ENCODE peak calls at places on chromosomes 11 and 22, in nine cellular contexts. Z, K, X, U, C, B, F, R and M are unnamed samples. For H3K4me1, the result is how much of the 10 kb centered on the place peaks cover.

GRCh38 chr22:17471901-17472566 is 91.3 kb upstream of the SLC25A18 start:
- DNase-seq in Z (peak), K (no peak), X (no peak), U (no peak), C (no peak), B (no peak), F (peak), R (no peak), M (no peak)

GRCh38 chr11:19605500-19606371 is 106.9 kb upstream of the NAV2 start:
- DNase-seq in Z (no peak), K (no peak), X (no peak), U (peak), C (no peak), B (no peak), F (peak), R (no peak), M (no peak)

GRCh38 chr11:45661417-45662055 is 3.9 kb downstream of the CHST1 start:
- DNase-seq in Z (no peak), K (no peak), X (no peak), U (no peak), C (no peak), B (no peak), F (no peak), R (no peak), M (no peak)

GRCh38 chr22:48244388-48245118 is 1482.1 kb downstream of the TBC1D22A start:
- DNase-seq in Z (no peak), K (no peak), X (peak), U (no peak), C (no peak), B (no peak), F (no peak), R (no peak), M (no peak)

GRCh38 chr22:37925767-37926166 is 19.7 kb downstream of the MICALL1 start:
- DNase-seq in Z (no peak), K (no peak), X (no peak), U (no peak), C (no peak), B (no peak), F (no peak), R (no peak), M (no peak)

GRCh38 chr11:46100670-46101069 is 20.6 kb downstream of the PHF21A start:
- DNase-seq in Z (no peak), K (no peak), X (no peak), U (peak), C (no peak), B (no peak), F (no peak), R (no peak), M (no peak)

GRCh38 chr11:95296165-95296564 is 65.2 kb upstream of the SESN3 start:
- DNase-seq in Z (no peak), K (no peak), X (no peak), U (peak), C (no peak), B (no peak), F (peak), R (no peak), M (peak)

GRCh38 chr11:63909621-63910506 is 7.1 kb downstream of the RCOR2 start:
- DNase-seq in Z (peak), K (no peak), X (no peak), U (no peak), C (no peak), B (no peak), F (no peak), R (no peak), M (no peak)

GRCh38 chr22:22927888-22928665 is 40.5 kb downstream of the IGLL5 start:
- DNase-seq in Z (no peak), K (no peak), X (no peak), U (no peak), C (no peak), B (no peak), F (peak), R (no peak), M (no peak)

GRCh38 chr22:46090051-46090591 is 60.2 kb upstream of the PPARA start:
- DNase-seq in Z (no peak), K (peak), X (no peak), U (peak), C (no peak), B (peak), F (no peak), R (no peak), M (peak)

GRCh38 chr22:46087816-46088277 is 62.5 kb upstream of the PPARA start:
- DNase-seq in Z (peak), K (peak), X (peak), U (peak), C (no peak), B (peak), F (peak), R (no peak), M (peak)

GRCh38 chr22:46090631-46091201 is 59.6 kb upstream of the PPARA start:
- DNase-seq in Z (no peak), K (peak), X (no peak), U (peak), C (no peak), B (peak), F (no peak), R (no peak), M (no peak)

GRCh38 chr22:46088541-46089311 is 61.6 kb upstream of the PPARA start:
- DNase-seq in Z (no peak), K (peak), X (no peak), U (peak), C (no peak), B (peak), F (peak), R (no peak), M (no peak)

GRCh38 chr22:46089426-46090041 is 60.8 kb upstream of the PPARA start:
- DNase-seq in Z (no peak), K (peak), X (no peak), U (no peak), C (no peak), B (peak), F (no peak), R (no peak), M (peak)
- H3K27ac ChIP-seq in Z (no peak), K (peak), X (peak), U (peak), C (no peak), B (peak), F (no peak), R (peak), M (peak)

DNA sequence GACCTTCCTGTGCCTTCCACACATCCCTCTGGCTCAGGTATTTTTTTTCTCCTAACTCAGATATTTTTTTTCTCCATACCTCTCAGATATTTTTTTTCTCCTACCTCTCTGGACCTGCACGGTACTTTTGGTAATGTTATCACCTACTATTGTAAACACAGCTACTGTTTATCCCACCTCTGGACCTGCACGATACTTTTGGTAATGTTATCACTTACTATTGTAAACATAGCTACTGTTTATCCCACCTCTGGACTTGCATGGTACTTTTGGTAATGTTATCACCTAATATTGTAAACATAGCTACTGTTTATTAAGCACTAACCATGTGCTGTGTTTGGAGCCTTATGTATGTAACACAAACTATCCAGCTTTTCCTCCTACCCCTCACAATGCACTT is 12.1 kb upstream of the UPB1 start:
- DNase-seq in Z (no peak), K (no peak), X (no peak), U (no peak), C (no peak), B (no peak), F (no peak), R (no peak), M (no peak)
- H3K4me1 ChIP-seq in Z (under half), K (half or more), X (under half), U (under half), C (under half), B (under half), F (under half), R (under half), M (under half)

GRCh38 chr11:128484172-128484571 is 103.2 kb downstream of the ETS1 start:
- DNase-seq in Z (peak), K (no peak), X (no peak), U (no peak), C (no peak), B (no peak), F (no peak), R (no peak), M (no peak)

GRCh38 chr11:128482092-128482491 is 105.3 kb downstream of the ETS1 start:
- DNase-seq in Z (no peak), K (no peak), X (no peak), U (no peak), C (no peak), B (no peak), F (no peak), R (no peak), M (no peak)

GRCh38 chr11:128481135-128481534 is 106.2 kb downstream of the ETS1 start:
- DNase-seq in Z (no peak), K (peak), X (no peak), U (peak), C (no peak), B (no peak), F (peak), R (no peak), M (no peak)

GRCh38 chr11:128483211-128483788 is 104.1 kb downstream of the ETS1 start:
- DNase-seq in Z (no peak), K (no peak), X (no peak), U (no peak), C (peak), B (no peak), F (no peak), R (no peak), M (no peak)

DNA sequence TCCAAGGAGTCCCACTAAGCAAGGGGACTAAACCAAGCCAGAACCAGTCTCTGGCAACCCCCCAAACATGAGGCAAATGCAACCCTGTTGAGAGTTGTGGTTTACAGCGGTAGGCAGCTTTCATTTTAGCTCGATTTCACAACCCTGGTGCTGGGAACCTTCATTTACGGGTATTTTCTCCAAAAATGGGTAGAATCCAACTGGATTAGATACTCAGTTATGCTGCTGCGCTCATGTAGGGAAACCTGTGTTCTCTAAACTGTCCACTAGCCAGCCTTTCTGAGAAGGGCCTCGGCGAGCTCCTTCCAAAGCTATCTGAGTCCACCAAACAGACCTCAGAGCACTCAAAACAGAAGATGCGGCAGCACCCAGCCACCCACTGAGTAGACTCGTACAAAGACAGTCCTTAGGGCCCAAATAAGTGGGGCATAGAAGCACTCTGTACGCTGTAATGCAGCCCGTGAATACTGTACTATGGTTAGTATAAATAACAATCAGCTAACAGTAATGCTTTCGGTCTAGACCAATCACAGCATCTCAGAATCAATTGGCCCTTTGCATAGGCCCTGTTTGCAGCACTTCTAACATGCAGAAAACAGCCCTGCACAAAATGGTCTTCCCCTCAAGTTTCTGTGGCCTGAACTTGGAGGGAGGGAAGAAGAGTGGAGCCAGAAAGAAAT is 104.7 kb downstream of the ETS1 start:
- DNase-seq in Z (no peak), K (no peak), X (no peak), U (peak), C (peak), B (no peak), F (peak), R (no peak), M (no peak)
- H3K27ac ChIP-seq in Z (no peak), K (peak), X (peak), U (peak), C (peak), B (peak), F (no peak), R (no peak), M (peak)

GRCh38 chr11:12222099-12222751 is 111.8 kb downstream of the MICAL2 start:
- DNase-seq in Z (peak), K (no peak), X (peak), U (peak), C (no peak), B (no peak), F (peak), R (no peak), M (peak)

GRCh38 chr11:12220305-12220704 is 109.9 kb downstream of the MICAL2 start:
- DNase-seq in Z (no peak), K (no peak), X (no peak), U (no peak), C (no peak), B (no peak), F (peak), R (no peak), M (peak)

GRCh38 chr11:12219732-12220131 is 109.3 kb downstream of the MICAL2 start:
- DNase-seq in Z (peak), K (no peak), X (no peak), U (peak), C (no peak), B (no peak), F (peak), R (no peak), M (no peak)

GRCh38 chr11:12218909-12219308 is 108.5 kb downstream of the MICAL2 start:
- DNase-seq in Z (no peak), K (no peak), X (peak), U (no peak), C (no peak), B (no peak), F (no peak), R (no peak), M (peak)

DNA sequence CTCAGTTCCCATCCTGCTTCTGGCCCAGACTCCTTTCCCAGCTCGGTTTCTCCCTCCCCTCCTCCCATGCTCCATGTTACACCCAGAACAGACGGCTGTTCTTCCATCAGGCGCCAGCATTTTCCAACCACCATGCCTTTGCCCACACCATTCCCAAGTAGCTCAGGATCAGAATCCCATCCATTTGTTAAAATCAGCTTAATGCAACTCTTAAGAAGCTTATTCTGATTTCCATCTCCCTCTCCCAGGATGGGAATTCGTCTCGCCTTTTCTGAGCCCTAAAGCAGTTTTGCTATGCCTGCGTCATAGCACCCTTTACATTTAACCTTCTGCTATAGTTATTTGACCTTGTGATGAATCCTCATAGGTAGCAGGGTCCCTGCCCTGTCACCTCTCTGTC is 110.7 kb downstream of the MICAL2 start:
- DNase-seq in Z (no peak), K (no peak), X (no peak), U (no peak), C (no peak), B (no peak), F (no peak), R (no peak), M (no peak)
- H3K4me1 ChIP-seq in Z (under half), K (under half), X (under half), U (under half), C (half or more), B (half or more), F (under half), R (under half), M (under half)

GRCh38 chr11:82750643-82751139 is 17.0 kb upstream of the FAM181B start:
- DNase-seq in Z (peak), K (no peak), X (no peak), U (no peak), C (peak), B (no peak), F (no peak), R (no peak), M (no peak)
- H3K27ac ChIP-seq in Z (no peak), K (no peak), X (no peak), U (no peak), C (no peak), B (no peak), F (no peak), R (no peak), M (no peak)

DNA sequence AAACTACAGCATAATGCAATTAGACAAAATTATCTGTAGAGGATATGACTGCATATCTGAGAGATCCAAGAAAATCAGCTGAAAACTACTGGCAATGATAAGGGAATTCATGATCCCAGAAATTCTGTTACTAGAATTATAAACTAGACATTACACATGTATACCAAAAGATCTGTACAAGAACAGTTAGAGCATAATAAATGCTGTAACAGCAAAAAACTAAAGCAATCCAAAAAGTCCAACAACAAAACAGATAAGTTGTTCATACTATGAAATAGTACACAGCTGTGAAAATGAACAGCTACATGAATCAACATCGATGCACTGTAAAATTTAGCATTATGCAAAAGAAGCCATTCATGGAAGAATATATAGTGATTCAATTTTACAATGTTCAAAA is 6.0 kb downstream of the ZNF214 start:
- DNase-seq in Z (no peak), K (no peak), X (no peak), U (no peak), C (no peak), B (no peak), F (no peak), R (no peak), M (no peak)
- H3K4me1 ChIP-seq in Z (under half), K (under half), X (under half), U (under half), C (under half), B (under half), F (under half), R (under half), M (under half)

GRCh38 chr22:46075764-46076531 is 74.4 kb upstream of the PPARA start:
- DNase-seq in Z (no peak), K (peak), X (no peak), U (no peak), C (no peak), B (peak), F (no peak), R (no peak), M (peak)
- H3K27ac ChIP-seq in Z (no peak), K (peak), X (peak), U (peak), C (no peak), B (peak), F (no peak), R (peak), M (peak)

DNA sequence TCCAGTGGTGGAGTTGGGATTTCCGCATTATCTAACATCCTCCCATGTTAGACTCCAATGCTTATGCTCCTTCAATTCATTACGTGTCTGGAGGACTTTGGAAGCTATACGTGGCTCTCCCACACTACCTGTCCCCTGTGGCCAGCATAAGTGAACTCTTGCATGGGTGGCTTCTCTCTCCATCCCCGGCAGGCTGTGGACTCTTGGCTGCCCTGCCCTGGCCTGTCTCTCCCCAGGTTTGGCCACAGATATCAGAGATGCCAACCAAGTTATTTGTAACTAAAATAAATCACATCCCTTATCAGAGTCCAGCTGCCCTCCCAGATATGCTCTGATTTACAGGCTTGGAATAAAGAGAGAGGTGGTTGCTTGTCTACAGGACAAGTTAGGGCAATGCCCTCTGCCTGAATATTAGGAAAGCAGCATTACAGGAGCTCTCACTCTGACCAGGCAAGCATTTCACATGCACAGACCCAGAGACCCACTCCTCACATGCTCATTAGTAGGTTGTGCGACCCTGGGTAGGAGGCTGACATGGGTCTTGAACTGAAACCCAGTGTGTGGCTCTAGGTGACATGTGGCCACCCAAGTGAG is 4.6 kb downstream of the CD44 start:
- DNase-seq in Z (no peak), K (peak), X (no peak), U (no peak), C (no peak), B (no peak), F (no peak), R (no peak), M (no peak)
- H3K4me1 ChIP-seq in Z (under half), K (half or more), X (under half), U (under half), C (half or more), B (half or more), F (under half), R (half or more), M (half or more)

GRCh38 chr11:92779746-92780145 is 189.7 kb upstream of the MTNR1B start:
- DNase-seq in Z (no peak), K (no peak), X (no peak), U (no peak), C (no peak), B (no peak), F (no peak), R (no peak), M (no peak)
- H3K27ac ChIP-seq in Z (no peak), K (no peak), X (no peak), U (no peak), C (no peak), B (no peak), F (no peak), R (no peak), M (no peak)

GRCh38 chr11:118008271-118008903 is 22.2 kb downstream of the IL10RA start:
- DNase-seq in Z (no peak), K (no peak), X (peak), U (no peak), C (no peak), B (no peak), F (peak), R (no peak), M (no peak)
- H3K4me1 ChIP-seq in Z (under half), K (under half), X (under half), U (under half), C (half or more), B (half or more), F (under half), R (under half), M (under half)